ENCODE peak calls at places on chromosomes 7 and 10, in six cellular contexts. O is endodermal cell, W is colonic mucosa, N is mesendoderm, S is adipocyte, X is SK-N-SH. T is an unnamed sample.

GRCh38 chr10:110336111-110336721 is 31.5 kb upstream of the SMNDC1 start:
- DNase-seq in W (no peak), N (peak), O (peak), S (peak), X (peak), T (peak)

GRCh38 chr10:96229568-96230030 is 41.8 kb downstream of the BLNK start:
- DNase-seq in S (peak), O (peak), X (peak), N (peak), W (peak), T (peak)

GRCh38 chr7:12674861-12675260 is 12.6 kb upstream of the ARL4A start:
- DNase-seq in S (peak), W (peak), X (peak), N (peak), O (peak), T (peak)

GRCh38 chr7:140039896-140040295 is 22.9 kb downstream of the PARP12 start:
- DNase-seq in N (no peak), X (no peak), O (no peak), W (no peak), S (no peak), T (no peak)

GRCh38 chr10:3635697-3636096 is 149.3 kb downstream of the KLF6 start:
- DNase-seq in O (no peak), W (peak), X (no peak), N (no peak), S (no peak), T (peak)

GRCh38 chr7:64300641-64301405 is 12.9 kb upstream of the ZNF736 start:
- DNase-seq in X (no peak), W (no peak), S (no peak), N (no peak), O (no peak), T (peak)

GRCh38 chr7:55571534-55572377 is 546 bp downstream of the VOPP1 start:
- DNase-seq in X (peak), S (peak), W (peak), O (peak), N (peak), T (peak)

GRCh38 chr10:84329986-84330651 is 1.7 kb downstream of the CCSER2 start:
- DNase-seq in X (no peak), N (no peak), O (no peak), W (no peak), S (no peak), T (no peak)

GRCh38 chr7:151016942-151017341 is 7.4 kb downstream of the ATG9B start:
- DNase-seq in N (no peak), O (peak), S (no peak), W (no peak), X (no peak), T (no peak)

GRCh38 chr7:158651968-158652555 is 52.5 kb downstream of the NCAPG2 start:
- DNase-seq in N (no peak), W (no peak), S (peak), X (no peak), O (no peak), T (no peak)

GRCh38 chr7:158655507-158655906 is 49.1 kb downstream of the NCAPG2 start:
- DNase-seq in X (no peak), S (no peak), N (no peak), O (no peak), W (no peak), T (no peak)

GRCh38 chr7:158657189-158657746 is 47.3 kb downstream of the NCAPG2 start:
- DNase-seq in W (no peak), X (no peak), O (no peak), N (no peak), S (no peak), T (no peak)

GRCh38 chr7:158658475-158658874 is 46.1 kb downstream of the NCAPG2 start:
- DNase-seq in N (no peak), O (no peak), W (no peak), S (no peak), X (no peak), T (no peak)

GRCh38 chr7:158655931-158656441 is 48.6 kb downstream of the NCAPG2 start:
- DNase-seq in N (no peak), W (no peak), S (no peak), X (no peak), O (no peak), T (no peak)
- H3K9ac ChIP-seq in N (no peak), W (no peak), S (no peak), X (no peak), O (no peak), T (no peak)

GRCh38 chr7:137771679-137772078 is 75.1 kb downstream of the DGKI start:
- DNase-seq in S (peak), O (no peak), N (no peak), X (no peak), W (no peak), T (peak)
- H3K9ac ChIP-seq in S (peak), O (no peak), N (no peak), X (peak), W (no peak), T (no peak)

GRCh38 chr7:114414151-114415053 is at the start of gene FOXP2:
- DNase-seq in W (peak), N (peak), S (peak), X (no peak), O (peak), T (no peak)

GRCh38 chr7:114413741-114414140 is 874 bp upstream of the FOXP2 start:
- DNase-seq in X (no peak), S (no peak), W (no peak), O (no peak), N (no peak), T (no peak)

GRCh38 chr7:114415054-114415997 is 711 bp downstream of the FOXP2 start:
- DNase-seq in N (no peak), S (no peak), W (no peak), O (no peak), X (no peak), T (no peak)

GRCh38 chr7:114418117-114418516 is 3.5 kb downstream of the FOXP2 start:
- DNase-seq in X (no peak), W (no peak), N (no peak), S (no peak), O (no peak), T (no peak)

GRCh38 chr7:114416089-114416990 is 1.7 kb downstream of the FOXP2 start:
- DNase-seq in W (no peak), S (no peak), X (no peak), N (no peak), O (no peak), T (no peak)
- H3K9ac ChIP-seq in W (no peak), S (no peak), X (no peak), N (no peak), O (no peak), T (no peak)

GRCh38 chr10:101686133-101686925 is 8.6 kb downstream of the FBXW4 start:
- DNase-seq in W (no peak), O (no peak), S (no peak), X (no peak), N (no peak), T (peak)
- H3K9ac ChIP-seq in W (no peak), O (no peak), S (no peak), X (no peak), N (no peak), T (no peak)